ENCODE peak calls at places on chromosomes 16 and 17, in nine cellular contexts. One of them, this sample, is unnamed. For H3K36me3, the result is how much of the 10 kb centered on the place peaks cover.

GRCh38 chr17:75088902-75089417 is 1.2 kb downstream of the SLC16A5 start:
- DNase-seq in breast epithelium: peak
- DNase-seq in endothelial cell of umbilical vein: peak
- DNase-seq in ovary: peak
- DNase-seq in thyroid gland: no peak
- DNase-seq in right lobe of liver: no peak
- DNase-seq in heart left ventricle: no peak
- DNase-seq in uterus: no peak
- DNase-seq in IMR-90: no peak
- DNase-seq in this sample: no peak

GRCh38 chr16:50627419-50627818 is 53.7 kb downstream of the SNX20 start:
- DNase-seq in heart left ventricle: peak
- DNase-seq in ovary: peak
- DNase-seq in breast epithelium: no peak
- DNase-seq in right lobe of liver: no peak
- DNase-seq in IMR-90: no peak
- DNase-seq in endothelial cell of umbilical vein: no peak
- DNase-seq in thyroid gland: peak
- DNase-seq in uterus: peak
- DNase-seq in this sample: peak

GRCh38 chr17:6393368-6393952 is 41.5 kb downstream of the AIPL1 start:
- DNase-seq in breast epithelium: no peak
- DNase-seq in IMR-90: no peak
- DNase-seq in heart left ventricle: no peak
- DNase-seq in right lobe of liver: no peak
- DNase-seq in uterus: no peak
- DNase-seq in ovary: no peak
- DNase-seq in thyroid gland: no peak
- DNase-seq in endothelial cell of umbilical vein: no peak
- DNase-seq in this sample: no peak

GRCh38 chr16:82671743-82672142 is 45.0 kb downstream of the CDH13 start:
- DNase-seq in uterus: no peak
- DNase-seq in ovary: no peak
- DNase-seq in thyroid gland: no peak
- DNase-seq in IMR-90: no peak
- DNase-seq in right lobe of liver: no peak
- DNase-seq in endothelial cell of umbilical vein: no peak
- DNase-seq in breast epithelium: no peak
- DNase-seq in heart left ventricle: no peak
- DNase-seq in this sample: no peak

GRCh38 chr16:70747703-70748631 is 53.0 kb downstream of the VAC14 start:
- DNase-seq in breast epithelium: no peak
- DNase-seq in IMR-90: peak
- DNase-seq in ovary: no peak
- DNase-seq in uterus: no peak
- DNase-seq in thyroid gland: peak
- DNase-seq in endothelial cell of umbilical vein: no peak
- DNase-seq in right lobe of liver: no peak
- DNase-seq in heart left ventricle: no peak
- DNase-seq in this sample: peak

GRCh38 chr17:70078549-70078948 is 3.5 kb downstream of the KCNJ16 start:
- DNase-seq in endothelial cell of umbilical vein: no peak
- DNase-seq in ovary: no peak
- DNase-seq in right lobe of liver: no peak
- DNase-seq in IMR-90: no peak
- DNase-seq in heart left ventricle: no peak
- DNase-seq in uterus: no peak
- DNase-seq in thyroid gland: no peak
- DNase-seq in breast epithelium: no peak
- DNase-seq in this sample: no peak

GRCh38 chr16:19215705-19216104 is 47.7 kb downstream of the SYT17 start:
- DNase-seq in IMR-90: no peak
- DNase-seq in ovary: no peak
- DNase-seq in breast epithelium: no peak
- DNase-seq in endothelial cell of umbilical vein: no peak
- DNase-seq in thyroid gland: no peak
- DNase-seq in uterus: no peak
- DNase-seq in right lobe of liver: no peak
- DNase-seq in heart left ventricle: no peak
- DNase-seq in this sample: no peak

GRCh38 chr17:58156839-58157803 is 8.9 kb downstream of the OR4D1 start:
- DNase-seq in thyroid gland: peak
- DNase-seq in uterus: no peak
- DNase-seq in endothelial cell of umbilical vein: no peak
- DNase-seq in right lobe of liver: no peak
- DNase-seq in breast epithelium: no peak
- DNase-seq in ovary: no peak
- DNase-seq in IMR-90: no peak
- DNase-seq in heart left ventricle: peak
- DNase-seq in this sample: peak

GRCh38 chr16:53664724-53665345 is 38.8 kb downstream of the RPGRIP1L start:
- DNase-seq in thyroid gland: no peak
- DNase-seq in ovary: no peak
- DNase-seq in endothelial cell of umbilical vein: no peak
- DNase-seq in uterus: no peak
- DNase-seq in heart left ventricle: no peak
- DNase-seq in breast epithelium: no peak
- DNase-seq in IMR-90: peak
- DNase-seq in right lobe of liver: no peak
- DNase-seq in this sample: no peak

GRCh38 chr17:82235775-82236141 is 6.9 kb downstream of the SLC16A3 start:
- DNase-seq in heart left ventricle: no peak
- DNase-seq in uterus: no peak
- DNase-seq in IMR-90: no peak
- DNase-seq in endothelial cell of umbilical vein: no peak
- DNase-seq in right lobe of liver: no peak
- DNase-seq in ovary: peak
- DNase-seq in breast epithelium: no peak
- DNase-seq in thyroid gland: peak
- DNase-seq in this sample: peak

GRCh38 chr17:62163847-62164246 is 98.8 kb upstream of the MED13 start:
- DNase-seq in uterus: no peak
- DNase-seq in thyroid gland: no peak
- DNase-seq in endothelial cell of umbilical vein: no peak
- DNase-seq in ovary: no peak
- DNase-seq in IMR-90: no peak
- DNase-seq in right lobe of liver: peak
- DNase-seq in breast epithelium: no peak
- DNase-seq in heart left ventricle: no peak
- DNase-seq in this sample: no peak

GRCh38 chr16:87160218-87160617 is 157.0 kb downstream of the C16orf95 start:
- DNase-seq in ovary: no peak
- DNase-seq in breast epithelium: no peak
- DNase-seq in IMR-90: no peak
- DNase-seq in uterus: no peak
- DNase-seq in heart left ventricle: no peak
- DNase-seq in right lobe of liver: peak
- DNase-seq in thyroid gland: no peak
- DNase-seq in endothelial cell of umbilical vein: no peak
- DNase-seq in this sample: no peak

GRCh38 chr17:12591336-12591735 is 74.4 kb upstream of the MYOCD start:
- DNase-seq in IMR-90: peak
- DNase-seq in right lobe of liver: no peak
- DNase-seq in thyroid gland: peak
- DNase-seq in breast epithelium: no peak
- DNase-seq in heart left ventricle: no peak
- DNase-seq in uterus: no peak
- DNase-seq in ovary: no peak
- DNase-seq in endothelial cell of umbilical vein: no peak
- DNase-seq in this sample: no peak

GRCh38 chr17:5405400-5405799 is 14.1 kb downstream of the NUP88 start:
- DNase-seq in uterus: no peak
- DNase-seq in heart left ventricle: no peak
- DNase-seq in endothelial cell of umbilical vein: no peak
- DNase-seq in ovary: no peak
- DNase-seq in IMR-90: no peak
- DNase-seq in thyroid gland: no peak
- DNase-seq in breast epithelium: no peak
- DNase-seq in right lobe of liver: no peak
- DNase-seq in this sample: no peak

GRCh38 chr16:2586901-2587480 is 49.2 kb downstream of the PDPK1 start:
- DNase-seq in right lobe of liver: peak
- DNase-seq in uterus: no peak
- DNase-seq in IMR-90: no peak
- DNase-seq in ovary: peak
- DNase-seq in endothelial cell of umbilical vein: no peak
- DNase-seq in thyroid gland: no peak
- DNase-seq in breast epithelium: peak
- DNase-seq in heart left ventricle: no peak
- DNase-seq in this sample: peak

GRCh38 chr16:2586241-2586640 is 48.4 kb downstream of the PDPK1 start:
- DNase-seq in IMR-90: no peak
- DNase-seq in uterus: no peak
- DNase-seq in breast epithelium: peak
- DNase-seq in ovary: peak
- DNase-seq in heart left ventricle: no peak
- DNase-seq in endothelial cell of umbilical vein: no peak
- DNase-seq in right lobe of liver: no peak
- DNase-seq in thyroid gland: no peak
- DNase-seq in this sample: peak

GRCh38 chr16:2587891-2588565 is 50.2 kb downstream of the PDPK1 start:
- DNase-seq in thyroid gland: no peak
- DNase-seq in right lobe of liver: no peak
- DNase-seq in heart left ventricle: no peak
- DNase-seq in breast epithelium: peak
- DNase-seq in IMR-90: no peak
- DNase-seq in endothelial cell of umbilical vein: no peak
- DNase-seq in uterus: no peak
- DNase-seq in ovary: peak
- DNase-seq in this sample: peak

GRCh38 chr16:2584742-2585650 is 47.2 kb downstream of the PDPK1 start:
- DNase-seq in breast epithelium: peak
- DNase-seq in ovary: peak
- DNase-seq in right lobe of liver: peak
- DNase-seq in heart left ventricle: peak
- DNase-seq in thyroid gland: peak
- DNase-seq in IMR-90: peak
- DNase-seq in endothelial cell of umbilical vein: no peak
- DNase-seq in uterus: peak
- DNase-seq in this sample: no peak

DNA sequence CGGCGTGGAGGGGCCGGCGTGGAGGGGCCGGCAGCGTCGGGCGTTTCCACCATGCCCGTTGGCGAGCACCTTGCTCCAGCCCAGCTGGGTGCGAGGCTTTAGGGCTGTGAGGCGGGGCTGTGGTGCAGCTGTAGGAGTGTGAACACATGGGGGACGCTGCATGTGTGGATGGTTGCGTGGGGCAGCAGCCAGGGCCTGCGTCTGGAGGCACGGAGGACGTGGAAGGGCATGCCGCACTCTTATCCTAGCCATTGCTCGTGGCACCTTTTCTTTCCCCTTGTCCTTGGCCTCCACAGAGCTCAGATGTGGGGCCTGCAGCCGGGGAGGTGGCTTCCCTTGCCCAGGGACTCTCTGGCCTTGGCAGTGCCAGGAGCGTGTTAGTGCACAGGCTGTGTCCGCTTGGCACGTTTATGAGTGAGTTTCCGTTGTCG is 47.8 kb downstream of the PDPK1 start:
- DNase-seq in uterus: no peak
- DNase-seq in right lobe of liver: no peak
- DNase-seq in thyroid gland: no peak
- DNase-seq in ovary: peak
- DNase-seq in breast epithelium: peak
- DNase-seq in heart left ventricle: no peak
- DNase-seq in IMR-90: no peak
- DNase-seq in endothelial cell of umbilical vein: no peak
- DNase-seq in this sample: peak
- H3K36me3 ChIP-seq in uterus: under half
- H3K36me3 ChIP-seq in right lobe of liver: half or more
- H3K36me3 ChIP-seq in thyroid gland: under half
- H3K36me3 ChIP-seq in ovary: under half
- H3K36me3 ChIP-seq in breast epithelium: under half
- H3K36me3 ChIP-seq in heart left ventricle: under half
- H3K36me3 ChIP-seq in IMR-90: under half
- H3K36me3 ChIP-seq in endothelial cell of umbilical vein: under half
- H3K36me3 ChIP-seq in this sample: half or more

GRCh38 chr16:24819462-24820040 is 26.2 kb upstream of the SLC5A11 start:
- DNase-seq in IMR-90: peak
- DNase-seq in right lobe of liver: no peak
- DNase-seq in ovary: no peak
- DNase-seq in endothelial cell of umbilical vein: no peak
- DNase-seq in uterus: no peak
- DNase-seq in breast epithelium: no peak
- DNase-seq in thyroid gland: peak
- DNase-seq in heart left ventricle: no peak
- DNase-seq in this sample: no peak

GRCh38 chr16:24821129-24821528 is 24.6 kb upstream of the SLC5A11 start:
- DNase-seq in IMR-90: no peak
- DNase-seq in uterus: no peak
- DNase-seq in endothelial cell of umbilical vein: no peak
- DNase-seq in right lobe of liver: no peak
- DNase-seq in breast epithelium: no peak
- DNase-seq in ovary: no peak
- DNase-seq in heart left ventricle: no peak
- DNase-seq in thyroid gland: no peak
- DNase-seq in this sample: no peak

GRCh38 chr16:24822542-24822941 is 23.2 kb upstream of the SLC5A11 start:
- DNase-seq in uterus: no peak
- DNase-seq in breast epithelium: no peak
- DNase-seq in ovary: no peak
- DNase-seq in endothelial cell of umbilical vein: no peak
- DNase-seq in IMR-90: no peak
- DNase-seq in thyroid gland: no peak
- DNase-seq in heart left ventricle: no peak
- DNase-seq in right lobe of liver: no peak
- DNase-seq in this sample: no peak

GRCh38 chr16:24822974-24823373 is 22.8 kb upstream of the SLC5A11 start:
- DNase-seq in ovary: no peak
- DNase-seq in breast epithelium: no peak
- DNase-seq in thyroid gland: no peak
- DNase-seq in endothelial cell of umbilical vein: no peak
- DNase-seq in uterus: no peak
- DNase-seq in right lobe of liver: no peak
- DNase-seq in heart left ventricle: no peak
- DNase-seq in IMR-90: no peak
- DNase-seq in this sample: peak

GRCh38 chr16:24820522-24820921 is 25.2 kb upstream of the SLC5A11 start:
- DNase-seq in heart left ventricle: no peak
- DNase-seq in breast epithelium: no peak
- DNase-seq in IMR-90: peak
- DNase-seq in endothelial cell of umbilical vein: peak
- DNase-seq in right lobe of liver: no peak
- DNase-seq in thyroid gland: no peak
- DNase-seq in uterus: no peak
- DNase-seq in ovary: no peak
- DNase-seq in this sample: no peak
- H3K4me3 ChIP-seq in heart left ventricle: no peak
- H3K4me3 ChIP-seq in breast epithelium: no peak
- H3K4me3 ChIP-seq in IMR-90: no peak
- H3K4me3 ChIP-seq in endothelial cell of umbilical vein: no peak
- H3K4me3 ChIP-seq in right lobe of liver: no peak
- H3K4me3 ChIP-seq in thyroid gland: no peak
- H3K4me3 ChIP-seq in uterus: no peak
- H3K4me3 ChIP-seq in ovary: no peak
- H3K4me3 ChIP-seq in this sample: no peak

GRCh38 chr17:63649813-63650212 is 27.6 kb downstream of the MAP3K3 start:
- DNase-seq in IMR-90: no peak
- DNase-seq in uterus: no peak
- DNase-seq in endothelial cell of umbilical vein: no peak
- DNase-seq in ovary: no peak
- DNase-seq in heart left ventricle: no peak
- DNase-seq in right lobe of liver: no peak
- DNase-seq in breast epithelium: no peak
- DNase-seq in thyroid gland: no peak
- DNase-seq in this sample: no peak
- TF ChIP-seq POLR2A in IMR-90: no peak
- TF ChIP-seq POLR2A in uterus: no peak
- TF ChIP-seq POLR2A in endothelial cell of umbilical vein: no peak
- TF ChIP-seq POLR2A in ovary: no peak
- TF ChIP-seq POLR2A in heart left ventricle: no peak
- TF ChIP-seq POLR2A in right lobe of liver: no peak
- TF ChIP-seq POLR2A in breast epithelium: no peak
- TF ChIP-seq POLR2A in thyroid gland: no peak
- TF ChIP-seq POLR2A in this sample: no peak

GRCh38 chr17:77143306-77143705 is 2.5 kb downstream of the SEC14L1 start:
- DNase-seq in IMR-90: no peak
- DNase-seq in breast epithelium: no peak
- DNase-seq in uterus: no peak
- DNase-seq in endothelial cell of umbilical vein: no peak
- DNase-seq in heart left ventricle: no peak
- DNase-seq in thyroid gland: no peak
- DNase-seq in ovary: no peak
- DNase-seq in right lobe of liver: no peak
- DNase-seq in this sample: no peak
- H3K36me3 ChIP-seq in IMR-90: under half
- H3K36me3 ChIP-seq in breast epithelium: under half
- H3K36me3 ChIP-seq in uterus: under half
- H3K36me3 ChIP-seq in endothelial cell of umbilical vein: under half
- H3K36me3 ChIP-seq in heart left ventricle: under half
- H3K36me3 ChIP-seq in thyroid gland: under half
- H3K36me3 ChIP-seq in ovary: under half
- H3K36me3 ChIP-seq in right lobe of liver: under half
- H3K36me3 ChIP-seq in this sample: half or more

This sample was measured in upper lobe of left lung.